ENCODE peak calls at places on chromosomes 11 and 22, in seven cellular contexts. B is Caki2; V is psoas muscle; N is anterior cingulate cortex; S is transverse colon; K is stimulated activated CD4-positive, alpha-beta T cell treated with anti-CD3 and anti-CD28 coated beads, Interleukin-1b, Interleukin-23, amount 100 ng/mL, for 1 hour; Q is fibroblast of lung. X is an unnamed sample.

GRCh38 chr22:45210577-45211431 is 29.9 kb downstream of the KIAA0930 start:
- DNase-seq in K (no peak), V (peak; percentile 43), N (no peak), B (no peak), Q (no peak), S (no peak), X (no peak)

GRCh38 chr11:85643255-85643654 is 4.5 kb upstream of the TMEM126A start:
- DNase-seq in N (no peak), Q (no peak), B (no peak), K (no peak), V (no peak), S (peak; percentile 16), X (no peak)

GRCh38 chr11:61007383-61007970 is 36.0 kb downstream of the CD6 start:
- DNase-seq in Q (no peak), N (no peak), V (no peak), S (peak; percentile 44), B (no peak), K (no peak), X (no peak)

GRCh38 chr22:49993649-49994360 is 18.8 kb downstream of the IL17REL start:
- DNase-seq in V (peak; percentile 56), K (no peak), S (no peak), Q (no peak), N (no peak), B (no peak), X (no peak)

GRCh38 chr11:8055111-8055835 is 25.7 kb upstream of the TUB start:
- DNase-seq in V (no peak), N (no peak), B (no peak), Q (no peak), K (no peak), S (no peak), X (no peak)

GRCh38 chr22:22891139-22891621 is 3.6 kb downstream of the IGLL5 start:
- DNase-seq in B (no peak), Q (no peak), K (no peak), V (no peak), S (no peak), N (no peak), X (no peak)

GRCh38 chr11:69301033-69301490 is 7.1 kb downstream of the MYEOV start:
- DNase-seq in K (no peak), B (no peak), V (no peak), N (no peak), Q (no peak), S (no peak), X (no peak)

GRCh38 chr22:32804036-32804435 is 2.5 kb downstream of the TIMP3 start:
- DNase-seq in B (no peak), K (no peak), V (no peak), S (no peak), N (no peak), Q (peak; percentile 49), X (no peak)

GRCh38 chr11:2694995-2695939 is 4.5 kb downstream of the KCNQ1OT1 start:
- DNase-seq in S (no peak), Q (no peak), K (no peak), N (no peak), V (no peak), B (no peak), X (no peak)

GRCh38 chr11:15523576-15523975 is 408.9 kb downstream of the INSC start:
- DNase-seq in S (no peak), Q (no peak), V (no peak), B (no peak), K (no peak), N (no peak), X (no peak)

GRCh38 chr11:9562716-9563115 is 10.8 kb upstream of the WEE1 start:
- DNase-seq in K (no peak), B (no peak), V (no peak), N (no peak), Q (no peak), S (no peak), X (no peak)

GRCh38 chr22:39559456-39560105 is 11.0 kb upstream of the CACNA1I start:
- DNase-seq in S (no peak), B (no peak), K (no peak), Q (no peak), V (no peak), N (no peak), X (no peak)

GRCh38 chr11:75603791-75604736 is 42.0 kb downstream of the SERPINH1 start:
- DNase-seq in S (no peak), N (no peak), B (no peak), K (no peak), Q (peak; percentile 82), V (no peak), X (no peak)